ENCODE peak calls at places on chromosomes 13 and 19, in four cellular contexts. H is K562, O is transverse colon, N is foreskin keratinocyte. V is an unnamed sample.

GRCh38 chr19:49415102-49415809 is 8.0 kb downstream of the PTH2 start:
- DNase-seq in H (no peak), N (no peak), O (no peak), V (no peak)

GRCh38 chr13:36090592-36090991 is 40.6 kb downstream of the DCLK1 start:
- DNase-seq in O (no peak), H (peak; percentile 1), N (no peak), V (no peak)

GRCh38 chr19:35908977-35909683 is 1.0 kb upstream of the TYROBP start:
- DNase-seq in N (no peak), H (peak; percentile 59), O (peak; percentile 68), V (peak; percentile 60)

GRCh38 chr13:101523732-101524131 is 71.3 kb downstream of the ITGBL1 start:
- DNase-seq in O (no peak), H (no peak), N (no peak), V (no peak)

GRCh38 chr13:40484981-40485380 is 181.5 kb downstream of the FOXO1 start:
- DNase-seq in H (no peak), O (no peak), N (no peak), V (no peak)

GRCh38 chr19:7153008-7153407 is 83.5 kb downstream of the ZNF557 start:
- DNase-seq in N (no peak), H (no peak), O (no peak), V (no peak)

GRCh38 chr19:56107626-56108351 is 13.3 kb downstream of the ZNF787 start:
- DNase-seq in O (peak; percentile 66), N (no peak), H (no peak), V (peak; percentile 52)

GRCh38 chr13:107466326-107466725 is 749.0 kb downstream of the LIG4 start:
- DNase-seq in H (no peak), N (peak; percentile 1), O (no peak), V (no peak)

GRCh38 chr13:109734002-109734785 is 52.2 kb downstream of the IRS2 start:
- DNase-seq in N (no peak), H (no peak), O (no peak), V (no peak)

GRCh38 chr19:19619849-19620210 is 1.3 kb upstream of the PBX4 start:
- DNase-seq in H (no peak), O (no peak), N (no peak), V (no peak)

GRCh38 chr19:19626516-19627441 is 1.2 kb downstream of the LPAR2 start:
- DNase-seq in N (no peak), H (no peak), O (no peak), V (no peak)

GRCh38 chr19:19627442-19627715 is 641 bp downstream of the LPAR2 start:
- DNase-seq in N (no peak), O (no peak), H (no peak), V (no peak)

GRCh38 chr19:19624032-19624570 is 3.9 kb downstream of the LPAR2 start:
- DNase-seq in N (no peak), O (no peak), H (no peak), V (no peak)

DNA sequence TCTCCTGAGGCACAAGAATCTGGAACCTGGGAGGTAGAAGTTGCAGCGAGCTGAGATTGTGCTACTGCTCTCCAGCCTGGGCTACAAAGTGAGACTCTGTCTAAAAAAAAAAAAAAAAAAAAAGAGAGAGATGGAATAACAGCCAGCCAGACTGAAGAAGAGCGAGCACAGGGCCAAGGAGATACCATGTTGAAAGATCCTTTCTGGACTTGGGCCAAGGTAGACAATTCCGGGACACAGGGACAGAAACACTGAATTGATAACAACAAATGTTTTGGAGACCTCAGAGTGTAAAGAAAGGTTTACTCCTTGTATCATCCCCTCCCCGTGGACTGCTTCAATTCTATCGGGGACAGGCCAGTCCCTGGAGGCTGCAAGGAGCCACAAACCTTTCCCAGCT is 4.6 kb downstream of the LPAR2 start:
- DNase-seq in H (peak; percentile 33), N (no peak), O (no peak), V (peak; percentile 68)
- H3K4me1 ChIP-seq in H (peaks cover 34% of the 10 kb centered on the region), N (no peaks in the 10 kb centered on the region), O (peaks cover 23% of the 10 kb centered on the region), V (peaks cover 25% of the 10 kb centered on the region)

GRCh38 chr19:2461751-2462634 is 5.2 kb upstream of the LMNB2 start:
- DNase-seq in H (peak; percentile 24), O (peak; percentile 54), N (no peak), V (peak; percentile 60)
- TF ChIP-seq CTCF in H (no peak), O (no peak), N (peak; percentile 42), V (no peak)

DNA sequence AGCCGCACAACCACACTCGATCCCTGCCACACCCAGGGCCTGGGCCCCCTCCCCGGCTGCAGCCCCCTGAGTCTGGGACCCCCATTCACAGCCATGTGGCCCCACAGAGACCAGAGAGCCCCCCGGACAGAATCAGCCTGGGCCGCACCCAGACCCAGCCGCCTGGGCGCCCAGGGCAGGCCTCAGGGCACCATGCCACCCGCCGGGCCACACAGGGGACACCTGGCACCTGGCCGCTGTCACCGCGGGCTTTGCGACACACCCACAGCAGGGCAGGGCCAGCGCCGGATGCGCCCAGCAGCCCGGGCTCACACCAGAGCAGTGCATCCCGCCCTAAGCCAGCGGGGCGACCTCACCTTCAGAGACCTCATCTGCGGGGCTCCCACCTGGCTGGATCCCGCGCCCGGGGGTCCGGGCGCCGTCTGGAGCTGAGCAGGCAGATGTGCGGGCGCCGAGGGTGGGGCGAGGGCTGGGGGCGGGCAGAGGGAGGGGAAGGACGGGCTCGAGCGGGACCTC is 443 bp downstream of the TBXA2R start:
- DNase-seq in O (peak; percentile 80), N (no peak), H (peak; percentile 61), V (no peak)
- H3K4me1 ChIP-seq in O (peaks cover 30% of the 10 kb centered on the region), N (no peaks in the 10 kb centered on the region), H (peaks cover 82% of the 10 kb centered on the region), V (peaks cover 34% of the 10 kb centered on the region)

DNA sequence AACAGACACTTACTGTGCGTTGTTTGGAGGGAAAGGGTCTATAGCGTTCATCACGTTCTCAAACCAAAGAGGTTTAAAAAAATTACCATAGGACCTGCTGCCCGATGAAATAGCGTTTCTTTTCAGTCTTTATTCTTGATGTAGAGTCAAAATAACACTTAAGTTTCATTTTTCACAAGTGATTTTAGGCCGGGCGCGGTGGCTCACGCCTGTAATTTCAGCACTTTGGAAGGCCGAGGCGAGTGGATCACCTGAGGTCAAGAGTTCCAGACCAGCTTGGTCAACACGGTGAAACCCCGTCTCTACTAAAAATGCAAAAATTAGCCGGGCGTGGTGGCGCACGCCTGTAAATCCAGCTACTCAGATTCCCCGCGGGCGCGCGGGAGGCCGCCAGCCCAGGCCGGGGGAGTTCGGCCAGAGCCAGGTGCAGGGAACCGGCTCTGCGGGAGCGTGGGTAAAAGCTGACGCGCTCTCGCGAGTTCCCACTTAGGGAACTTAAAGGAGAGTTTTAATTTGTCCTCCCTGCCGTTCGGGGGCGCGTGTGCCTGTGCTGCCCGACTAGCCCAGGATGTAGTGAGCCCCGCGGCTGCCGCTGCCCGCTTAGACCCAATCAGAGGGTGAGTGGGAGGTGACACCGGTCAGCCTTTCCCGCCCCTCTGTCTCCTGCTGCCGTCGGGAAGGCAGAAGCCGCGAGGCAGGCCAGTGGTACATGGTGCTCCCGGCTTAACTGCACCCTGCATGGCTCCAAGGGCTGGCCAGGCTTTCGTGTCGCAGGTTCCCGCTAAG is 35.8 kb upstream of the NEK3 start:
- DNase-seq in H (no peak), N (peak; percentile 44), O (peak; percentile 79), V (peak; percentile 89)
- TF ChIP-seq CTCF in H (no peak), N (peak; percentile 58), O (no peak), V (no peak)

GRCh38 chr13:26017196-26017921 is 34.5 kb downstream of the SHISA2 start:
- DNase-seq in O (no peak), N (no peak), H (no peak), V (peak; percentile 75)
- H3K4me1 ChIP-seq in O (no peaks in the 10 kb centered on the region), N (peaks cover 6% of the 10 kb centered on the region), H (no peaks in the 10 kb centered on the region), V (peaks cover 27% of the 10 kb centered on the region)

DNA sequence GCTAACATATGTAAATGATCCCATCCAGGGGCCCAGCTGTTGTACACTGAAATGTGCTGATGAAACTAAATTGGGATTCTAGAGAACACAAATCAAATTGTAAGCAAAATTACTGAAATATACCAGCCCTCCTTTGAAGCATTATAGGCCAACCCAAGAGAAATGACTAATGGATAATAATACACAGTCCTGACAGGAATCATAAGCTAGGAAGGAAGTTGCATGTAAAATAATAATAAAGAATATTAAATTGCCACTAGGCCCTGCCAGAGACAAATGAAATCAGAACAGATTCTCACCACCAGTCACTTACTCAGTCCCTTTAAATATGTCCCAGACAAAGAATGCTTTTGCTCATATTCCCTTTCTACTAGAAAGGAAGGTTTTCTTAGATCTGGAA is 17.8 kb downstream of the KCTD12 start:
- DNase-seq in O (no peak), N (no peak), H (no peak), V (no peak)
- TF ChIP-seq CTCF in O (no peak), N (no peak), H (no peak), V (no peak)

GRCh38 chr19:10289167-10289835 is 451 bp upstream of the ICAM5 start:
- DNase-seq in N (no peak), O (peak; percentile 56), H (peak; percentile 94), V (no peak)

GRCh38 chr19:10290876-10291553 is 1.3 kb downstream of the ICAM5 start:
- DNase-seq in H (peak; percentile 97), O (peak; percentile 76), N (no peak), V (peak; percentile 29)

GRCh38 chr19:10290439-10290875 is 705 bp downstream of the ICAM5 start:
- DNase-seq in N (no peak), H (peak; percentile 52), O (peak; percentile 15), V (no peak)

GRCh38 chr19:10288662-10289166 is 1.0 kb upstream of the ICAM5 start:
- DNase-seq in N (no peak), O (peak; percentile 66), H (peak; percentile 97), V (no peak)

DNA sequence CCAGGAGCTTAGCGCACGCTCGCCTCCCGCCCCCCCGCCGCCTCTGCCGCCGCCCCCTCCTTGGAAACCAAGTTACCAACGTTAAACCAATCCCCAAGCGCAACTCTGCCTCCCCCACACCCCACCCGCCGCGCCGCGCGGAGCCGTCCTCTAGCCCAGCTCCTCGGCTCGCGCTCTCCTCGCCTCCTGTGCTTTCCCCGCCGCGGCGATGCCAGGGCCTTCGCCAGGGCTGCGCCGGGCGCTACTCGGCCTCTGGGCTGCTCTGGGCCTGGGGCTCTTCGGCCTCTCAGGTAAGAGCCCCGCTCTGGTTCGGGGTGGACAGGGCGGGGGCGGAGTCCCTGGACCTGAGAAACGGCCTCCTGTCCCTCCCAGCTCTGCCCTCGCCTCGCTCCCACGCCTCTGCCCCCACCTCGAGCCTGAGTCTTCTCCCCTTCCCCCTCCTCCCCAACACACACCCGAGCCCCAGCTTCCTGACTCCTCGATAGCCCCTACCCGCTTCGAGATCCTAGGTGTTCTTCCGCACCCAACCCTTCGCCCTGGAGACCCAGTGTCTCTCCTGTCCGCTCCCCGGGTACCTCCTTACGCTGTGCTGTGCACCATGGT is at the start of gene ICAM5:
- DNase-seq in O (peak; percentile 13), N (no peak), H (peak; percentile 94), V (no peak)
- H3K4me1 ChIP-seq in O (peaks cover 64% of the 10 kb centered on the region), N (peaks cover 17% of the 10 kb centered on the region), H (peaks cover 91% of the 10 kb centered on the region), V (peaks cover 40% of the 10 kb centered on the region)

DNA sequence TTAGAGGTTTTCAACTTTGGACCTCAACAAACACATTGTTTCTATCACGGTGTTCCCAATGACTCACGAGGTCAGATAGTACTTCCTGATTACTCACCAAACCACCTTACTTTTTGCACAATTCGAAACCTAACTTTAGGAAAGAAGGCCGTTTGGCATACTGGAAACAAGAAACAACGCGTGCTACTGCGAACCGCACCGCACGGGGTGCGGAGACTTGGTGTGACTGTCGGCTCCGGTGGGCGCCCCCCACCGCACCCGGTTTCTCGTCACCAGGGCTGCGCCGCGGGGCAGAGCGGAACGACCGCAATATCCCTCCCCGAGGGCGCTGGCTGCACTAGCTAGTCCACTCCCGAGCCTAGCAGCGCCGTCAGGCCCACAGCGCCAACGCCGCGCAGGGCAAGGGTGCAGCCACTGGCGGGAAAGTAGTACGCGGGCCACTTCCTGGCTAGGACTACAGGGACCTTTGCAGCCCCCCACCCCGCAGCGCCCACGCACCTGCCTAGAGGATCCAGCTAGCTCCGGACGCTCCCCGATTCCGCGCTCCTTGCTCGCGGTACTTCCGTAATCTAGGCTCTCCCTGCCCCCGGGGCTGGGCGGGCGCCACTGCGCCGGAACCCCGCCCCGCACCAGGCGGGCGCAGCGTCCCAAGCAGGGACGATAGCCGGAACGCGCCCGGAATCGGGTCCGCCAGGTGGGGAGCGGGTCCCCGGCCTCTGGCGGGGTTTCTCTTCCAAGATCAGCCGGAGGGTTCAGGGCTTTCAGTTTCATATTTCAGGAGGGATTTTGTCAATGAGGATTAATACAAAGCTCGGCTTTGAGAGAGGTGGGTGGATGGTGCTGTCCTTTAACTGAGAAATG is at the start of gene PARP4:
- DNase-seq in O (peak; percentile 88), H (peak; percentile 87), N (peak; percentile 85), V (peak; percentile 88)
- TF ChIP-seq CTCF in O (no peak), H (no peak), N (no peak), V (no peak)

V was measured in testis.